ENCODE peak calls at places on chromosomes 1 and 21, in eight cellular contexts. I is psoas muscle, C is cardiac fibroblast, M is uterus, O is mesothelial cell of epicardium, R is AG10803, N is A549, Q is endodermal cell. G is an unnamed sample.

GRCh38 chr1:32060914-32061313 is 11.8 kb upstream of the TMEM39B start:
- DNase-seq in I (no peak), N (no peak), Q (peak), R (no peak), O (no peak), C (no peak), M (no peak), G (no peak)

GRCh38 chr1:115302390-115302961 is 35.6 kb downstream of the NGF start:
- DNase-seq in O (no peak), N (no peak), Q (peak), M (peak), R (peak), C (peak), I (no peak), G (no peak)

GRCh38 chr1:109248797-109249629 is at the start of gene CELSR2:
- DNase-seq in I (peak), R (peak), Q (peak), O (peak), M (peak), N (peak), C (peak), G (no peak)

GRCh38 chr1:76239470-76239918 is 164.9 kb downstream of the ST6GALNAC3 start:
- DNase-seq in N (no peak), M (no peak), O (no peak), R (no peak), C (no peak), Q (peak), I (no peak), G (no peak)

GRCh38 chr1:200918006-200918405 is 23.3 kb downstream of the INAVA start:
- DNase-seq in O (no peak), R (no peak), N (no peak), C (no peak), M (no peak), I (no peak), Q (no peak), G (no peak)

GRCh38 chr1:82697965-82698364 is 897.2 kb downstream of the ADGRL2 start:
- DNase-seq in M (no peak), C (no peak), N (no peak), Q (no peak), R (no peak), O (no peak), I (no peak), G (no peak)

GRCh38 chr1:203367051-203367450 is 16.1 kb upstream of the FMOD start:
- DNase-seq in C (no peak), O (no peak), Q (no peak), M (no peak), I (no peak), N (no peak), R (no peak), G (no peak)

GRCh38 chr21:35504277-35504676 is 455.2 kb upstream of the RUNX1 start:
- DNase-seq in Q (no peak), O (no peak), I (no peak), M (no peak), C (no peak), R (no peak), N (no peak), G (no peak)

GRCh38 chr1:23593556-23594148 is 34.4 kb upstream of the ID3 start:
- DNase-seq in C (peak), M (no peak), O (no peak), N (peak), R (no peak), I (peak), Q (peak), G (no peak)

GRCh38 chr1:108051625-108052382 is 86.8 kb upstream of the VAV3 start:
- DNase-seq in C (no peak), O (no peak), Q (no peak), N (no peak), R (no peak), M (no peak), I (no peak), G (no peak)

DNA sequence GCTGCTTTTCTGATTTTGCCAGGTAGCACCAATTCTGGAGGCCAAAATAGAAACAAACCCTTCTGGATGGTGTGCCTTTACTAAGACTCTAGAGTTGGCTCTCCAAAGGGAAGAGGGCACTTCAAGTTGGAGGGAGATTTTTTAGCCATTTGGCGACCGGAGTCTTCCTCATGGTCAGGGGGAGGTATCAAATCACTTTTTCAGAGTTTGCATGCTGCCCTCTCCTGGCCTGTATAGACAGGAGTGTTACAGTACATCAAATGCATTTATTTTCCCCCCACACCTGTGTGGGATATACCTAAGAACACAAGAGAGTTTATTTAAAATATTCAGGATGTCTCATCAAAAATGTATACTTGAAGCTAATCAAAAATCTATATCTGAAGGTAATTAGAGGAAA is 3.2 kb downstream of the GREM2 start:
- DNase-seq in O (no peak), M (no peak), I (no peak), R (no peak), Q (peak), C (peak), N (peak), G (no peak)
- TF ChIP-seq CTCF in O (no peak), M (peak), I (no peak), R (peak), Q (peak), C (no peak), N (peak), G (peak)

DNA sequence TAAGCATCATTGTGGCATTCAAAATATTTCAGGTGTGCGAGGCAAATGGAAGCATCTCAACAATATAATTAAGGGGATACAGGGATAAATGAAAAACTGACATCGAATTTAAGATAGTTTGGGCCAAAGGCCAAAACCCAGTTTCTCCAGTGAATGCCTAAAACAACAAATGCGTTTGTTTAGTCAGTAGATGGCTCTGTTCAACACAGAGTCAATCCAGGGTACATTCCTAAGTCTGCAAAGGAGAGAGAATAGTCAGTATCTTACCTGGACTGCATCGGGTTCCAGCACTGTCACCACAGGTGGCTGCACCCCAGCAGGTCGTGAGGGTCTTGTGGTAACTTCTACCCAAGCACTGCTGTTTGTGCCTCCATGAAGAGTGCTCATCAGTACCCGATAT is 321.1 kb downstream of the KCTD3 start:
- DNase-seq in R (no peak), C (no peak), N (no peak), Q (no peak), O (no peak), I (no peak), M (no peak), G (no peak)
- TF ChIP-seq CTCF in R (no peak), C (no peak), N (peak), Q (no peak), O (no peak), I (no peak), M (no peak), G (no peak)

DNA sequence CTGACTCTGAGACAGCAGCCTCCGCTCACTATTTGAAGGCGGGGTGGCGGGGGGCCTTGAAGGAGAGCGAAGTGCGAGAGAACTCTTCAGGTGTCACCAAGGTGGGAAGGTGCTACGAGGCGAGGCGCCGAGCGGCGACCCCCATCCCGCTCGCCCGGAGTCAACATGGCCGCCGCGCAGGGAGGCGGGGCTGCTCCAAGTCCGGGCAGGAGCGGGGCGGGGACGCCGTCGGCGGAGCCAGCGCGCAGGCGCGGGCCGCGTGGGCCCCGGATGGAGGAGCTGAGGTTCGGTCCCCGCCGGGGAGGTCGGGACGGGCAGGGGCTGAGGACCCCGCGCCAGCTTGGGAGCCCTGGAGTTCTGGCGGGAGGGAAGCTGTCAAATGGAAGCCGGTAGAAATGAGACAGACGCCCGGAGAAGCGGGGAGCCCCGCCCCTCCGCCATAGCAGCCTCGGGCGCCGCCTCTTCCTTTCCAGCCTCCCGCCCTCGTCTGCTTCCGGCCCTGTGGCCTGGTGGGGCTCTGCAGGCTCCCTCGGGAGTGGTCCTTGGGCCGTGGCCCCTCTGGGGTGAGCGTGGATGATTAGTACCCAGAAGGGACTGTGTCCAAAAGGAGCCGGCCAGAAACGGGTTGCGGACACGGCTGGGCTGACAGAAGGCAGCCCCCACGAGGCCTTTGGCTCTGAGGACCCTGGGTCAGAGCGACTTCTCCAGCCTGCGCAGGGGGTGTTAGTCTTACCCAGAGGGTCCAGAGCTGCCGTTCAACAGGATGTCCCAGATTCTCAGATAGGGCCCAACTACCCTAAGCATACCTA is at the start of gene PIGV:
- DNase-seq in M (peak), C (peak), O (peak), N (peak), R (peak), I (peak), Q (peak), G (peak)
- TF ChIP-seq CTCF in M (peak), C (no peak), O (no peak), N (no peak), R (peak), I (no peak), Q (no peak), G (no peak)

DNA sequence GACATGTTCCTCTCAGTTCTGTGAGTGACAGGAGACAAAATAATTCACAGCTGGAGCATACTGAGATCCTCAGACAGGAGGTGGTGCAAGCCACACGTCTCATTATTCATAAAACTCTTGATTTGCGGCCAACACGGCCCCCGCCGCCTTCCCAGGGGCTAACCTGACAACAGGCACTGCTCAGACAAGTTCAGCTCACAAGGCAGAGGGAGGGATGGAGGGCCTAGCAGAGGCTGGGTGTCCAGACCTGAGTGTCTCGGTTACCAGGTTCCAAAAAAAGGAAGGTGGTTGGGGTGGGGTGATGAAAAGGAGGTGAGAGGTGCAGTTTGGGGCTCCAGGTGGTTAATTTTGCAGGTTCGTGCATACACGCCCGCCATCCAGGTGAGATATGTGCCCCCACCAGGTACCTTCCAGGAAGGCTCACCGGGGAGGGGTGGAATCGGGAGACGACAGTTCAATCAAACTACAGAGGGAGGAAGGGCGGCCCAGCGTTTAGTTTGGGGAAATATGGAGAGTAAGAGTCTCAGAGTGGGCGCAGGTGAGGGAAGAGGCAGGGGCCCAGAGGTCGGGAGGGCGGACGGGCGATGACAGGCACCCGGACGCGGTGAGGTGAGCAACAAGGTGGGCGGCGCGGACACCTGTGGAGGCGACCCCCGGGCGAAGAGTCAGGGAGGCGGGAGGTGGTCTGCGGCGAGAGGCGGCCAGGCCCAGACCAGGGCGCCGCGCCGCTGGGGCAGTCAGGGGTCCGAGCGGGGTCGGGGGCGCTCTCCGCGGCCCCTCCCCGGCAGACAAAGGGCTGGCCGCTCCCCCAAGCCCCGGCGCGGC is 635 bp downstream of the CTNNBIP1 start:
- DNase-seq in I (peak), Q (peak), R (no peak), O (peak), M (peak), N (no peak), C (no peak), G (no peak)
- TF ChIP-seq CTCF in I (no peak), Q (no peak), R (no peak), O (no peak), M (no peak), N (no peak), C (no peak), G (no peak)

GRCh38 chr21:43865471-43866181 is 603 bp downstream of the AGPAT3 start:
- DNase-seq in M (peak), C (peak), N (peak), Q (no peak), R (peak), O (peak), I (peak), G (no peak)

GRCh38 chr21:43864806-43865470 is at the start of gene AGPAT3:
- DNase-seq in C (no peak), M (no peak), R (peak), N (no peak), I (no peak), O (no peak), Q (no peak), G (no peak)

GRCh38 chr21:43867332-43867703 is 2.3 kb downstream of the AGPAT3 start:
- DNase-seq in M (no peak), I (no peak), Q (no peak), C (no peak), N (no peak), R (no peak), O (no peak), G (no peak)

GRCh38 chr21:43866659-43867331 is 1.8 kb downstream of the AGPAT3 start:
- DNase-seq in M (no peak), R (no peak), I (no peak), O (no peak), Q (no peak), C (peak), N (no peak), G (no peak)

DNA sequence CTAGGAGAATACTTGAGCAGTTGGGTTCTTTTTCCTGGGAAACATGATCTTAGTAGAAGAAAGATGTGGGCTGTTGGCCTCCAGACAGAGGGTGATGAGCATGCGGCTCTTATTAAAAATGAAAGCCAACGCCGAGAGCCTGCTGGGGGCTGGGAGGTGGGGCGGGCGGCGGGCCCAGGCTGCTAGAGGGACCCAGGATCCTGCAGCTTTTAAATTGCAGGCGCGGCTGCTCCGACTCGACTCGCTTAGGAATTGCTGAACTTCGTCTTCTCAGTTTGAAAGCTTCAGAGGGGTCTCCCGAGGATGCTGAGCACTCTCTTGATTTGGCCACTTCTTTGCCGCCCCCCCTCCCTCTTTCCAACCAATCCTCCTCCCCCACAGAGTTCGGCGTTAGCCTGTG is 1.2 kb downstream of the AGPAT3 start:
- DNase-seq in M (peak), C (peak), Q (peak), I (peak), N (no peak), O (no peak), R (peak), G (no peak)
- TF ChIP-seq CTCF in M (no peak), C (no peak), Q (no peak), I (no peak), N (no peak), O (no peak), R (no peak), G (no peak)

G was measured in osteocyte.